ENCODE peak calls at places on chromosomes 5 and 9, in five cellular contexts. One of them, this sample, is unnamed.

GRCh38 chr5:142869883-142870282 is 99.7 kb downstream of the ARHGAP26 start:
- DNase-seq in body of pancreas: peak; percentile 52
- DNase-seq in fibroblast of mammary gland: no peak
- DNase-seq in IMR-90: peak; percentile 11
- DNase-seq in ovary: no peak
- DNase-seq in this sample: no peak

GRCh38 chr9:89899476-89900047 is 294.8 kb downstream of the GADD45G start:
- DNase-seq in ovary: no peak
- DNase-seq in fibroblast of mammary gland: no peak
- DNase-seq in body of pancreas: no peak
- DNase-seq in IMR-90: no peak
- DNase-seq in this sample: no peak

GRCh38 chr9:93809204-93809940 is 145.8 kb downstream of the BARX1 start:
- DNase-seq in body of pancreas: no peak
- DNase-seq in IMR-90: no peak
- DNase-seq in ovary: no peak
- DNase-seq in fibroblast of mammary gland: no peak
- DNase-seq in this sample: no peak

GRCh38 chr9:113675475-113675941 is 200.6 kb upstream of the ZNF618 start:
- DNase-seq in fibroblast of mammary gland: peak; percentile 100
- DNase-seq in IMR-90: peak; percentile 100
- DNase-seq in body of pancreas: peak; percentile 66
- DNase-seq in ovary: peak; percentile 31
- DNase-seq in this sample: peak; percentile 73

GRCh38 chr9:121581775-121582600 is 69.4 kb upstream of the DAB2IP start:
- DNase-seq in fibroblast of mammary gland: no peak
- DNase-seq in IMR-90: no peak
- DNase-seq in body of pancreas: no peak
- DNase-seq in ovary: no peak
- DNase-seq in this sample: no peak

GRCh38 chr9:136808075-136808780 is 480 bp downstream of the RABL6 start:
- DNase-seq in IMR-90: no peak
- DNase-seq in fibroblast of mammary gland: no peak
- DNase-seq in body of pancreas: peak; percentile 35
- DNase-seq in ovary: no peak
- DNase-seq in this sample: no peak

GRCh38 chr9:9556865-9557803 is 1055.7 kb downstream of the PTPRD start:
- DNase-seq in IMR-90: no peak
- DNase-seq in body of pancreas: no peak
- DNase-seq in fibroblast of mammary gland: no peak
- DNase-seq in ovary: no peak
- DNase-seq in this sample: no peak

GRCh38 chr9:4143951-4144717 is 155.7 kb downstream of the GLIS3 start:
- DNase-seq in body of pancreas: no peak
- DNase-seq in ovary: no peak
- DNase-seq in fibroblast of mammary gland: peak; percentile 80
- DNase-seq in IMR-90: peak; percentile 82
- DNase-seq in this sample: no peak

GRCh38 chr5:146098047-146098446 is 7.3 kb downstream of the PLAC8L1 start:
- DNase-seq in ovary: no peak
- DNase-seq in IMR-90: no peak
- DNase-seq in fibroblast of mammary gland: no peak
- DNase-seq in body of pancreas: no peak
- DNase-seq in this sample: no peak

GRCh38 chr9:12849486-12850010 is 74.7 kb downstream of the LURAP1L start:
- DNase-seq in body of pancreas: no peak
- DNase-seq in ovary: no peak
- DNase-seq in IMR-90: peak; percentile 45
- DNase-seq in fibroblast of mammary gland: no peak
- DNase-seq in this sample: no peak

GRCh38 chr5:173641171-173641570 is 24.7 kb upstream of the BOD1 start:
- DNase-seq in ovary: no peak
- DNase-seq in IMR-90: no peak
- DNase-seq in body of pancreas: no peak
- DNase-seq in fibroblast of mammary gland: no peak
- DNase-seq in this sample: no peak

GRCh38 chr5:135822959-135823358 is 11.5 kb upstream of the SLC25A48 start:
- DNase-seq in body of pancreas: no peak
- DNase-seq in fibroblast of mammary gland: no peak
- DNase-seq in IMR-90: no peak
- DNase-seq in ovary: no peak
- DNase-seq in this sample: no peak

GRCh38 chr9:4939118-4939561 is 45.9 kb upstream of the JAK2 start:
- DNase-seq in ovary: no peak
- DNase-seq in IMR-90: no peak
- DNase-seq in body of pancreas: no peak
- DNase-seq in fibroblast of mammary gland: no peak
- DNase-seq in this sample: no peak

GRCh38 chr5:1942158-1942557 is 59.4 kb upstream of the IRX4 start:
- DNase-seq in fibroblast of mammary gland: no peak
- DNase-seq in body of pancreas: no peak
- DNase-seq in ovary: no peak
- DNase-seq in IMR-90: no peak
- DNase-seq in this sample: no peak

GRCh38 chr5:79811081-79811480 is 121.4 kb downstream of the CMYA5 start:
- DNase-seq in body of pancreas: no peak
- DNase-seq in IMR-90: no peak
- DNase-seq in ovary: no peak
- DNase-seq in fibroblast of mammary gland: no peak
- DNase-seq in this sample: no peak

DNA sequence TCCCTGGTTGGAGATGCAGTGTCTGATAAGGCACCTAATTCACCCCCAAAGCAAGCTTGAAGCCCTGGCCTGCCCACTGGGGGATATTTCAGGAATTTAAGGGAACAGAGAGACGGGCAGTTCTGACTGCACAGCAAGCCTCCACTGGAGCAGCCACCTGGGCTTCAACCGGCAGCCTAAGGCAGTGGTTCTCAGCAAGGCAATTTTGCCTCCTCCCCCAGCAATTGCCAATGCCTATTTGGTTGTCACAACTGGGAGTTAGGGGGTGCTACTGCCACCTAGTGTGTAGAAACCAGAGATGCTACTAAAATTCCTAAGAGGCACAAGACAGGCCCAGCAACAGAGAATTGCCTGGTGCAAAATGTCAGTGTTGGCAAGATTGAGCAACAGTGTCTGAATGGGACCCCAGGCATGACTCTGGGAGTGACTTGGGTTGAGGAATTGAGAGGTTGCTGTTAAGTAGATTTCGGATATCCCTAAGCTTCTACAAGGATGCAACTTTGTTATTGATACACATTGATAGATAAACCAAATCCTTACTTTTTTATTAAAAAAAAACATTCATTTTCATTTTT is 58.7 kb upstream of the CTSL start:
- DNase-seq in body of pancreas: no peak
- DNase-seq in ovary: no peak
- DNase-seq in fibroblast of mammary gland: peak; percentile 40
- DNase-seq in IMR-90: no peak
- DNase-seq in this sample: no peak
- TF ChIP-seq CTCF in body of pancreas: no peak
- TF ChIP-seq CTCF in ovary: no peak
- TF ChIP-seq CTCF in fibroblast of mammary gland: peak; percentile 37
- TF ChIP-seq CTCF in IMR-90: no peak
- TF ChIP-seq CTCF in this sample: peak; percentile 14

GRCh38 chr9:33158555-33159057 is 8.5 kb downstream of the B4GALT1 start:
- DNase-seq in fibroblast of mammary gland: no peak
- DNase-seq in ovary: no peak
- DNase-seq in IMR-90: no peak
- DNase-seq in body of pancreas: no peak
- DNase-seq in this sample: no peak

GRCh38 chr9:33159760-33160127 is 7.4 kb downstream of the B4GALT1 start:
- DNase-seq in IMR-90: peak; percentile 92
- DNase-seq in ovary: no peak
- DNase-seq in fibroblast of mammary gland: peak; percentile 91
- DNase-seq in body of pancreas: peak; percentile 74
- DNase-seq in this sample: no peak

GRCh38 chr9:33157960-33158359 is 9.2 kb downstream of the B4GALT1 start:
- DNase-seq in IMR-90: no peak
- DNase-seq in ovary: no peak
- DNase-seq in body of pancreas: no peak
- DNase-seq in fibroblast of mammary gland: no peak
- DNase-seq in this sample: no peak

GRCh38 chr9:33161011-33161588 is 6.0 kb downstream of the B4GALT1 start:
- DNase-seq in body of pancreas: peak; percentile 76
- DNase-seq in fibroblast of mammary gland: peak; percentile 97
- DNase-seq in IMR-90: peak; percentile 98
- DNase-seq in ovary: peak; percentile 70
- DNase-seq in this sample: peak; percentile 95

DNA sequence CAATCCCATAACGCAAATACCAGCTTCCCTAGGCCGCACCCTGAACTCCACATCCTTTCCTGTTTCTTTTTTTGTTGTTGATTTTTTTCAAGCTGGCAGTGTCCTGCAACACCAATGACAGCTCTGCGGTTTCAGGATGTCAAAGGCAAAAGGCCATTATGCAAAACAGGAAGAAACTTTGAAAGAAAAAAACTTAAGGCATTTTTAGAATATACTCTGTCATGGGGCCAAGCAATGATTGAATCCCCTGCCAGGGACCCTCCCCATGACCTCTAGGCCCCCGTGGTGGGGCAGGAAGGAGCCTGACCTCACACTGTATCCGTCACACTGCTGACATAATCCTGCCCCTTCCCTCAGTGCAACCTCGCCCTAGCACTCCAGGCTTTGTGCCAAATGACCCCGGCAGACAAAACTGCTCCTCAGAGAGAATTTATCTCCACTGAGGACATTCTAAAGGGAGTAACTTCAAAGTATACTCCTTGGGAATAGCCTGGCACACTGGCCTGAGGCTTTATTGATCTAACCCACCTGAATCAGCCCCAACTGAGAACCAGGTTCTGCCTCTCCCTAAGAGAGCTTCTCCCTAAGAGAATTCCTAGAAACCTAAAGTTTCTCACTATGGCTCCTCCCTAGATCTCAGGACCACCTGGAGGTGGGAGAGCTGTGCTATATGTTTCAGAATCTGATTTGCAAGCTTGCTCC is 7.9 kb downstream of the B4GALT1 start:
- DNase-seq in IMR-90: peak; percentile 35
- DNase-seq in body of pancreas: peak; percentile 63
- DNase-seq in ovary: peak; percentile 86
- DNase-seq in fibroblast of mammary gland: peak; percentile 83
- DNase-seq in this sample: no peak
- H3K4me3 ChIP-seq in IMR-90: no peak overlapping the region
- H3K4me3 ChIP-seq in body of pancreas: no peak overlapping the region
- H3K4me3 ChIP-seq in ovary: no peak overlapping the region
- H3K4me3 ChIP-seq in fibroblast of mammary gland: no peak overlapping the region
- H3K4me3 ChIP-seq in this sample: no peak overlapping the region

GRCh38 chr9:117160254-117160653 is 254.6 kb downstream of the ASTN2 start:
- DNase-seq in body of pancreas: no peak
- DNase-seq in ovary: no peak
- DNase-seq in IMR-90: no peak
- DNase-seq in fibroblast of mammary gland: no peak
- DNase-seq in this sample: no peak
- TF ChIP-seq CTCF in body of pancreas: no peak
- TF ChIP-seq CTCF in ovary: no peak
- TF ChIP-seq CTCF in IMR-90: no peak
- TF ChIP-seq CTCF in fibroblast of mammary gland: peak; percentile 6
- TF ChIP-seq CTCF in this sample: peak; percentile 39

DNA sequence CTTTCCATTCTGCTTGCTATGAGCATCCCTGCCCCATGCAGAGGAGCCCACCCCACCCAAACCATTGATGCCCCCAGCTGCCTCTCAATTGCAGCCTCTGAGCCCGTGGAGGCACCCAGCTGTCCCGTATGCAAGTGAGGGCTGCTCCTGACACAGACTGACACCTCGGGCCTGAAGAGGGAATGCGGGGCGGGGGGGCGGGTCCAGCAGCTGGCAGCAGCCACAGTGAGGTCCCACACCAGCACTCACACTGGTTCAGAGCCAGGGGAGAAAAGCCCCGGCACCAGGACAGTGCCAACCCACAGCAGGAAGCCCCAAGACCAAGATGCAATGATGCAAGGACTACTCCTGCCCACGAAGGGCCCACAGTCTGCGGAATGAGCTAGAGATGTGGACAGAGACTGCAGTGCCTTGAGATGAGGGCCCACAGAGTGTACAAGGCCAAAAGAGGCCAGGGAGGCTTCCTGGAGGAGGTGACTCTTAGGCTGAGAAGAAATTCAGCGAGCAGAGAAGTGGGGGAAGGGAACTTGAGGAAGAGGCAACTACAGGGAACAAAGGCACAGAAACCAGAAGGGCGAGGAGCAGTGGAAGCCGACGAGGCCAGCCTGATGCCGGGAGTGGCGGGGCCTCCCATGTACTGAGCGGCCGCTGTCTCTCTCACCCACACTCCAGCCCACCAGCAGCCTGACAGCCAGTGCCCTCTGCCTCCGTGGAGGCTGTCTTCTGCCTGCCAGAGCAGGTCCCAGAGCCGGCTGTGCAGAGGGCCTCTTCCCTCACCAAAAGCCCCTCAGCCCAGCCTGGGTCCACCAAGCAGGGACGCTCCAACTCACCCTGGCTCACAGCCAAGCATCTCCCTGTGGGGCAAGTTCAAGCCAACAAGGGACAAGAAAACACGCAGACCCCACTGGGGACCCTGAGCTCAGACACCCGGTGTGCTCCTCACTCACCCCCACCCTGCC is 9.2 kb downstream of the EEIG1 start:
- DNase-seq in ovary: peak; percentile 62
- DNase-seq in IMR-90: no peak
- DNase-seq in body of pancreas: no peak
- DNase-seq in fibroblast of mammary gland: no peak
- DNase-seq in this sample: no peak
- H3K4me3 ChIP-seq in ovary: no peak overlapping the region
- H3K4me3 ChIP-seq in IMR-90: no peak overlapping the region
- H3K4me3 ChIP-seq in body of pancreas: no peak overlapping the region
- H3K4me3 ChIP-seq in fibroblast of mammary gland: no peak overlapping the region
- H3K4me3 ChIP-seq in this sample: no peak overlapping the region

DNA sequence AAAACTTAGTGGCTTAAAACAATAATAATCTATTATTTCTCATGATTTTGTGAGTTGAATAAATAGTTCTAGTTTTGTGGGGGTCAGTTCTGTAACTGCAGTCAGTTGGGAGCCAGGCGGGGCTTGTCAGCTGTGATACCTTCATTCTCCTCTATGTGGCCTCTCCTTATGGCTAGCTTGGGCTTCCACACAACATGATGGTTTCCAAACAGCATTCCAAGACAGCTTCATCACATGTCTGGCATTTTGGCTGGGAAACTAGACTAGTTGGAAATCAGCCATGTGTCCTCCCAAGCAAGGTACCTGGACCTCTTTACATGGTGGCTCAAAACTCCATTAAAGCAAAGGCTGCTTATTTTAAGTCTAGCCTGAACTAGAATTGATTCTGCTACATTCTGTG is 61.4 kb upstream of the RANBP3L start:
- DNase-seq in body of pancreas: no peak
- DNase-seq in IMR-90: peak; percentile 43
- DNase-seq in fibroblast of mammary gland: peak; percentile 71
- DNase-seq in ovary: no peak
- DNase-seq in this sample: peak; percentile 21
- TF ChIP-seq CTCF in body of pancreas: no peak
- TF ChIP-seq CTCF in IMR-90: peak; percentile 4
- TF ChIP-seq CTCF in fibroblast of mammary gland: peak; percentile 26
- TF ChIP-seq CTCF in ovary: no peak
- TF ChIP-seq CTCF in this sample: no peak